ENCODE peak calls at places on chromosomes 7 and 10, in four cellular contexts. T is stimulated activated CD4-positive, alpha-beta T cell treated with anti-CD3 and anti-CD28 coated beads, Interleukin-1b, Interleukin-23, amount 100 ng/mL, for 24 hours; U is aorta; J is retina. E is an unnamed sample.

GRCh38 chr10:21831986-21832735 is 171.4 kb downstream of the DNAJC1 start:
- DNase-seq in T (no peak), U (no peak), J (no peak), E (peak; percentile 90)

GRCh38 chr10:7622969-7623368 is 43.8 kb downstream of the ITIH5 start:
- DNase-seq in T (no peak), U (no peak), J (no peak), E (no peak)

GRCh38 chr10:114374141-114374791 is 30.0 kb downstream of the AFAP1L2 start:
- DNase-seq in T (no peak), U (peak; percentile 82), J (peak; percentile 31), E (no peak)

GRCh38 chr10:27319752-27320561 is 79.4 kb upstream of the ACBD5 start:
- DNase-seq in T (peak; percentile 16), U (peak; percentile 86), J (peak; percentile 79), E (peak; percentile 58)

GRCh38 chr7:41503438-41503837 is 199.5 kb downstream of the INHBA start:
- DNase-seq in T (no peak), U (no peak), J (no peak), E (peak; percentile 67)

GRCh38 chr7:142328006-142328405 is 70.1 kb upstream of the PRSS58 start:
- DNase-seq in T (no peak), U (no peak), J (peak; percentile 88), E (no peak)

GRCh38 chr10:106873770-106874717 is 290.5 kb downstream of the SORCS1 start:
- DNase-seq in T (no peak), U (no peak), J (no peak), E (no peak)

GRCh38 chr10:58704226-58705200 is 191.8 kb downstream of the BICC1 start:
- DNase-seq in T (no peak), U (no peak), J (no peak), E (peak; percentile 84)

GRCh38 chr10:132470306-132471124 is 67.1 kb upstream of the INPP5A start:
- DNase-seq in T (no peak), U (peak; percentile 69), J (peak; percentile 39), E (no peak)

GRCh38 chr7:73615886-73616285 is 8.4 kb downstream of the MLXIPL start:
- DNase-seq in T (no peak), U (no peak), J (no peak), E (peak; percentile 17)

GRCh38 chr10:114289096-114289436 is 50.0 kb downstream of the VWA2 start:
- DNase-seq in T (no peak), U (peak; percentile 70), J (no peak), E (no peak)

GRCh38 chr10:44997105-44997748 is 3.5 kb upstream of the ZNF22 start:
- DNase-seq in T (no peak), U (no peak), J (no peak), E (no peak)

GRCh38 chr7:131249003-131249402 is 78.7 kb upstream of the MKLN1 start:
- DNase-seq in T (no peak), U (peak; percentile 78), J (no peak), E (peak; percentile 97)

GRCh38 chr7:29593458-29593857 is 29.8 kb downstream of the PRR15 start:
- DNase-seq in T (no peak), U (no peak), J (no peak), E (no peak)

GRCh38 chr7:35530124-35531109 is 164.5 kb downstream of the HERPUD2 start:
- DNase-seq in T (no peak), U (no peak), J (no peak), E (no peak)

GRCh38 chr10:18689498-18689897 is 30.3 kb downstream of the ARL5B start:
- DNase-seq in T (no peak), U (no peak), J (no peak), E (peak; percentile 54)

GRCh38 chr10:124727389-124727960 is 16.7 kb downstream of the FAM53B start:
- DNase-seq in T (no peak), U (no peak), J (no peak), E (no peak)

GRCh38 chr7:155447603-155448002 is 10.3 kb upstream of the EN2 start:
- DNase-seq in T (no peak), U (no peak), J (no peak), E (no peak)

GRCh38 chr7:117132385-117133120 is 179.3 kb downstream of the ST7 start:
- DNase-seq in T (no peak), U (no peak), J (no peak), E (peak; percentile 97)

GRCh38 chr7:38908759-38909335 is at the start of gene VPS41:
- DNase-seq in T (peak; percentile 59), U (peak; percentile 83), J (peak; percentile 81), E (peak; percentile 76)

GRCh38 chr10:13784067-13784466 is 197.3 kb downstream of the PRPF18 start:
- DNase-seq in T (no peak), U (no peak), J (no peak), E (peak; percentile 54)